ENCODE peak calls at places on chromosomes 5 and 9, in six cellular contexts. S is IMR-90; Q is activated CD8-positive, alpha-beta T cell treated with anti-CD3 and anti-CD28 coated beads for 36 hours; V is astrocyte of the spinal cord; T is GM20000; J is mammary epithelial cell. X is an unnamed sample.

GRCh38 chr5:137487600-137487999 is 11.5 kb downstream of the SPOCK1 start:
- DNase-seq in J (no peak), Q (no peak), T (no peak), S (peak), V (peak), X (no peak)

GRCh38 chr9:90801175-90801506 is 478 bp upstream of the SYK start:
- DNase-seq in Q (no peak), S (no peak), T (no peak), J (no peak), V (no peak), X (no peak)

GRCh38 chr9:110802416-110803035 is 133.9 kb downstream of the MUSK start:
- DNase-seq in S (peak), J (no peak), V (peak), T (no peak), Q (no peak), X (no peak)

GRCh38 chr5:21615195-21615765 is 1237.9 kb downstream of the CDH12 start:
- DNase-seq in Q (no peak), J (no peak), T (no peak), S (no peak), V (no peak), X (no peak)

GRCh38 chr5:149141224-149141956 is at the start of gene ABLIM3:
- DNase-seq in T (peak), S (peak), J (peak), V (peak), Q (peak), X (no peak)

GRCh38 chr9:15512889-15513288 is 2.1 kb upstream of the PSIP1 start:
- DNase-seq in S (no peak), Q (no peak), J (no peak), T (no peak), V (no peak), X (no peak)

GRCh38 chr9:86856259-86856658 is 91.0 kb downstream of the GAS1 start:
- DNase-seq in T (no peak), V (no peak), S (no peak), J (no peak), Q (no peak), X (no peak)

GRCh38 chr9:15308511-15308910 is 1.5 kb upstream of the TTC39B start:
- DNase-seq in S (peak), T (no peak), Q (no peak), J (peak), V (peak), X (peak)

GRCh38 chr9:87069690-87070089 is 122.4 kb upstream of the GAS1 start:
- DNase-seq in J (no peak), S (peak), T (no peak), V (no peak), Q (no peak), X (no peak)

GRCh38 chr9:38018964-38019602 is 49.9 kb downstream of the SHB start:
- DNase-seq in S (peak), T (no peak), J (peak), Q (no peak), V (peak), X (no peak)

GRCh38 chr5:145856285-145856818 is 16.5 kb downstream of the GRXCR2 start:
- DNase-seq in T (no peak), V (peak), J (peak), S (peak), Q (peak), X (no peak)

GRCh38 chr5:27619982-27620381 is 581.6 kb upstream of the CDH9 start:
- DNase-seq in J (no peak), Q (no peak), S (no peak), V (no peak), T (no peak), X (no peak)

GRCh38 chr5:68450245-68450852 is 234.8 kb downstream of the PIK3R1 start:
- DNase-seq in S (peak), J (peak), Q (no peak), V (peak), T (no peak), X (no peak)

GRCh38 chr5:149007174-149007573 is 55.7 kb downstream of the SH3TC2 start:
- DNase-seq in T (no peak), V (peak), J (no peak), Q (no peak), S (peak), X (no peak)

GRCh38 chr5:172579403-172579990 is 61.6 kb upstream of the NEURL1B start:
- DNase-seq in Q (no peak), J (no peak), T (no peak), S (no peak), V (no peak), X (no peak)

GRCh38 chr5:3709058-3709723 is 113.6 kb downstream of the IRX1 start:
- DNase-seq in T (no peak), J (no peak), V (no peak), S (no peak), Q (no peak), X (no peak)

GRCh38 chr5:142095035-142095434 is 13.5 kb upstream of the NDFIP1 start:
- DNase-seq in V (no peak), Q (peak), T (no peak), S (no peak), J (no peak), X (no peak)

GRCh38 chr5:154513669-154514084 is 35.6 kb upstream of the HAND1 start:
- DNase-seq in Q (peak), T (no peak), V (peak), S (no peak), J (peak), X (no peak)

GRCh38 chr5:179794171-179794570 is 385 bp downstream of the LTC4S start:
- DNase-seq in S (no peak), T (peak), Q (no peak), V (no peak), J (no peak), X (no peak)

GRCh38 chr9:93459432-93459847 is 6.1 kb upstream of the FAM120AOS start:
- DNase-seq in Q (no peak), V (no peak), J (no peak), S (no peak), T (no peak), X (no peak)

GRCh38 chr9:132498811-132499210 is 83.6 kb upstream of the BARHL1 start:
- DNase-seq in S (peak), T (no peak), V (no peak), J (no peak), Q (no peak), X (no peak)

GRCh38 chr9:70413427-70413797 is 1.0 kb downstream of the KLF9 start:
- DNase-seq in J (no peak), Q (peak), S (no peak), T (peak), V (no peak), X (no peak)

GRCh38 chr5:38305148-38305547 is 46.8 kb downstream of the EGFLAM start:
- DNase-seq in S (no peak), T (no peak), Q (no peak), J (no peak), V (no peak), X (no peak)

GRCh38 chr5:133075572-133076536 is 24.0 kb downstream of the HSPA4 start:
- DNase-seq in S (no peak), J (no peak), V (no peak), T (no peak), Q (no peak), X (no peak)

GRCh38 chr9:101479337-101480045 is 43.9 kb upstream of the ALDOB start:
- DNase-seq in S (no peak), T (no peak), V (peak), J (peak), Q (no peak), X (peak)

GRCh38 chr5:155554500-155554899 is 540.9 kb downstream of the KIF4B start:
- DNase-seq in T (no peak), S (no peak), Q (no peak), V (no peak), J (peak), X (peak)

GRCh38 chr9:7033611-7034010 is 275.8 kb downstream of the KDM4C start:
- DNase-seq in S (no peak), J (no peak), Q (no peak), T (no peak), V (no peak), X (no peak)

GRCh38 chr9:114291886-114292590 is 30.9 kb upstream of the ORM1 start:
- DNase-seq in Q (no peak), T (no peak), V (no peak), S (no peak), J (no peak), X (no peak)

GRCh38 chr5:55680353-55680752 is 31.8 kb downstream of the SLC38A9 start:
- DNase-seq in J (no peak), Q (no peak), T (no peak), V (no peak), S (no peak), X (no peak)

GRCh38 chr5:73644385-73644963 is 18.5 kb downstream of the ARHGEF28 start:
- DNase-seq in S (no peak), V (no peak), Q (no peak), T (no peak), J (no peak), X (no peak)

GRCh38 chr5:171806976-171807823 is 21.6 kb downstream of the SMIM23 start:
- DNase-seq in T (no peak), V (peak), Q (no peak), J (peak), S (peak), X (peak)

GRCh38 chr9:83322438-83322837 is 215.8 kb downstream of the FRMD3 start:
- DNase-seq in Q (no peak), S (no peak), T (no peak), V (no peak), J (no peak), X (no peak)

GRCh38 chr9:84857224-84857623 is 187.7 kb downstream of the NTRK2 start:
- DNase-seq in Q (no peak), V (no peak), S (no peak), T (no peak), J (no peak), X (no peak)

GRCh38 chr5:132457371-132458225 is 33.0 kb downstream of the IRF1 start:
- DNase-seq in V (peak), J (no peak), S (peak), T (no peak), Q (peak), X (no peak)

DNA sequence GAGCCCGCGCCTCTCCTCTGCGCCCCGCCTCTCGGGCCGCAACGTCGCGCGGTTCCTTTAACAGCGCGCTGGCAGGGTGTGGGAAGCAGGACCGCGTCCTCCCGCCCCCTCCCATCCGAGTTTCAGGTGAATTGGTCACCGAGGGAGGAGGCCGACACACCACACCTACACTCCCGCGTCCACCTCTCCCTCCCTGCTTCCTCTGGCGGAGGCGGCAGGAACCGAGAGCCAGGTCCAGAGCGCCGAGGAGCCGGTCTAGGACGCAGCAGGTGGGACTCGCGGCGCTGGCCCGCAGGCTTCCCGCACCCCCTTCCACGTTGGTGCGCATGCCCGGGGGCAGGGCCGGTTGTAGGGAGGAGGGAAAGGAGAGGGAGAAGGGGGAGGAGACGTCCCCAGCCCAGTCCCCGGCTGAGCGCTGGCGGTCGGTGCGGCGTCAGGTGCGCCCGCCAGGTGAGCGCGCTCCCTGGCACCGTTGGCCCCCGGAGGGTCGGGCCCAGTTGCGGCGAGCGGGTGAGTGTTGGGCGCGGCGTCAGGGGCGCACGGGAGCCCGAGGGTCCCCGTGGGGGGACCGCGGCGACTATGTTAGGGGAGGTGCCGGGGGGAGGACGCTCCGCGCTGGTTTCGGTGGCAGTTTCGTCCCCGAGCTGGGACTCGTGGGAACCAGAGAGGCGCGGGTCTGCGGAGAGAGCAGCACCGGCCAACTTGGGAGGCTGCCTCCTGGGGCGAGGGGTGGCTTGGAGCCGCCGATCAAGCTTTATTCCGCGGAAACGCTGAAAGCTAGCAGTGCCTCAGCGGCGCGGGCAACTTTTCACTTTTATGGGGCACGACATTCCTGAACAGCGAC is at the start of gene OCLN:
- DNase-seq in J (peak), Q (peak), T (peak), V (no peak), S (no peak), X (no peak)
- TF ChIP-seq CTCF in J (no peak), Q (no peak), T (no peak), V (no peak), S (no peak), X (no peak)

GRCh38 chr5:24110019-24110615 is 534.7 kb downstream of the CDH10 start:
- DNase-seq in T (no peak), J (peak), V (peak), Q (no peak), S (no peak), X (no peak)
- TF ChIP-seq CTCF in T (no peak), J (peak), V (peak), Q (no peak), S (no peak), X (peak)

GRCh38 chr9:72931897-72932296 is 21.0 kb downstream of the ALDH1A1 start:
- DNase-seq in J (no peak), S (no peak), V (no peak), Q (no peak), T (no peak), X (no peak)

GRCh38 chr9:72930828-72931227 is 22.0 kb downstream of the ALDH1A1 start:
- DNase-seq in S (no peak), Q (no peak), T (no peak), V (no peak), J (no peak), X (no peak)

GRCh38 chr9:72931437-72931836 is 21.4 kb downstream of the ALDH1A1 start:
- DNase-seq in Q (no peak), T (no peak), J (no peak), V (no peak), S (no peak), X (no peak)

GRCh38 chr9:72933730-72934665 is 18.9 kb downstream of the ALDH1A1 start:
- DNase-seq in T (no peak), J (no peak), Q (no peak), S (no peak), V (no peak), X (no peak)

GRCh38 chr9:72932669-72933068 is 20.2 kb downstream of the ALDH1A1 start:
- DNase-seq in J (no peak), V (no peak), T (no peak), Q (no peak), S (no peak), X (no peak)
- TF ChIP-seq CTCF in J (no peak), V (no peak), T (no peak), Q (no peak), S (no peak), X (no peak)

DNA sequence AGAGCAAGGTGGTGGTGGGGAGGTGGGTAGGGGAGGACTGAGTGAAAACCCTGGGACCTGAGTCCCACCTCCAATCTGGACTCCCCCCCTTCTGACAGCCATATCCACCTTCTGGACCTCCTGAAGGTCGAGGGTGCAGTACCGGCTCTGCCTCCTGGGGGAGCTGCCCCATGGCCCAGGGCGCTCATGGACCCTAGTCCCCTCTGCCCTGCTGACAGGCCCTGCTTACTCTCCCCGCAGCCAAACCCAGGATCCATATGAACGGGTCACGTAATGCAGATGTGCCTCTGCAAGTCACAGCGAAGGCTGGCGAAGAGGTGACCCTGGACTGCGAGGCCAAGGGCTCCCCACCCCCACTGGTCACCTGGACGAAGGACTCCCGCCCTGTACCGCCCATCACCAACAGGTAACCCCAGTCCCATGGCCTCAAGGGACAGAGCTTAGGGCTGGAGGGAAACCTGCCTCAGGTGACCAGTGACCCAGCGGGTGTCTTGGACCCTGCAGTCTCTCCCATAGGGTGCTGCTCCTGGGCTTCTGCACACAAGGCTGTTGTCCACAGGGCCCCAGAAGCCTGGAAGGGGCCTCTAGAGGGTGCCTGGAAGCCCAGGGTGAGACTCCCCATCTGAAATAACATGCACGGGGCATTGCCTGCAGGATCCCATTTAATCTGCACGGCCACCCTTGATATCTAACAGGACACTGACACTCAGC is 61.7 kb downstream of the HMCN2 start:
- DNase-seq in J (no peak), T (no peak), V (no peak), Q (peak), S (no peak), X (no peak)
- TF ChIP-seq CTCF in J (peak), T (no peak), V (peak), Q (peak), S (peak), X (peak)

GRCh38 chr5:63043792-63044191 is 465.2 kb downstream of the LRRC70 start:
- DNase-seq in T (no peak), Q (no peak), J (no peak), S (no peak), V (no peak), X (no peak)
- TF ChIP-seq CTCF in T (no peak), Q (no peak), J (no peak), S (no peak), V (no peak), X (no peak)

GRCh38 chr5:122490718-122491117 is 178.7 kb downstream of the SNCAIP start:
- DNase-seq in V (no peak), T (no peak), Q (no peak), J (no peak), S (no peak), X (no peak)

GRCh38 chr5:122498163-122498562 is 186.1 kb downstream of the SNCAIP start:
- DNase-seq in Q (no peak), J (no peak), V (no peak), S (peak), T (no peak), X (no peak)

GRCh38 chr5:122493776-122494518 is 181.9 kb downstream of the SNCAIP start:
- DNase-seq in Q (no peak), V (no peak), J (no peak), T (no peak), S (no peak), X (no peak)

GRCh38 chr5:122493091-122493775 is 181.2 kb downstream of the SNCAIP start:
- DNase-seq in V (peak), Q (no peak), T (no peak), J (no peak), S (no peak), X (no peak)

DNA sequence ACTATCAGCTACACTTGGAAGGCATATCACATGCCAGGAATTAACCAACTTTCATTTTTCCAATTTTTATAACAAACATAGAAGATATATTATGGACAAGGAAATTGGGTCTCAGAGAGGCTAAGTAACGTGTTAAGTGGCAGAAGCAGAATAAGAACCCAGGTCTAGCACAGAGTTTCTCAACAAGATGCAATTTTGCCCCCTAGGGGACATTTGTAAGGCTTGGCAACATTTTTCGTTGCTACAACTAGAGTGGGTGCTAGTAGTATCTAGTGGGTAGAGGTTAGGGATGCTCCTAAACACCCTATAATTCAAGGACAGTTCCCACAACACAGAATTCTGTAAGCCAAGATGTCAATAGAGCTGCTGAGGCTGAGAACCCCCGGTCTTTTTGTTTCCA is 180.6 kb downstream of the SNCAIP start:
- DNase-seq in S (no peak), J (no peak), Q (no peak), T (peak), V (no peak), X (no peak)
- TF ChIP-seq CTCF in S (peak), J (peak), Q (no peak), T (peak), V (peak), X (peak)

DNA sequence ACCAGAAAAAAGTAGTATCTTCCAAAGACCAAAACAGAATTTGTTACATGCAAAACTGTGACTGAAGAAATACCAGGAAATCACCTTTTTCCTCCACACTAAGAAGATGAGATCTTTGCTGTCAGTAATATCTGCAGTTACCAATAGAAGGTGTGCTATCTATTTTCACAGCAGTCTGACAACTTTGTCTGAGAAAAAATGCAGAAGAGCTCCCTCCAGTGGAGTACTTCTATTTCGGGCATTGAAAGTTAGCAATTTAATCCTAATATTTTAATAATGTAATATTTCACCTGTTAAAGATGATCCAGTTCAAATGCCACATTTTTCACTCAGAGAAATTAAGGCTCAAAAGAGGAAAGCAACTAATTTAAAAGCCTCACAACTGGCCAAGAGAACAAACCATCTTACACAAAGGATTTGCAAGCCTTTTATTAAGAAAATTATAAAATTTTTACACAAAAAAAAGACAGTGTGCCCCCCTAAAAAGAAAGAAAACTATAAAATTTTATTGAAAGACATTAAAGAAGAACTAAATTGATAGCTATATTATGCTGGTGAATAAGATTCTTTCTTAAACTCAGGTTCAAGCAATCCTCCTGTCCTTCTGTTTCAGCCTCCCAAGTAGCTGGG is 50.6 kb downstream of the DEPDC1B start:
- DNase-seq in Q (no peak), S (peak), T (peak), V (peak), J (peak), X (peak)
- TF ChIP-seq CTCF in Q (peak), S (peak), T (peak), V (peak), J (peak), X (peak)

X was measured in foreskin keratinocyte.